ENCODE peak calls at places on chromosomes 6 and 20, in ten cellular contexts. H, K, J, X, R, U, N, B, Z and Y are unnamed samples.

GRCh38 chr20:36860811-36861624 is 14.9 kb upstream of the TLDC2 start:
- DNase-seq in Z (no peak), J (no peak), K (no peak), R (no peak), X (no peak), H (no peak), B (no peak), U (no peak), N (no peak), Y (no peak)

GRCh38 chr6:100276311-100277057 is 188.2 kb downstream of the SIM1 start:
- DNase-seq in Z (no peak), N (no peak), R (no peak), X (no peak), B (no peak), U (no peak), J (no peak), H (no peak), K (no peak), Y (peak)

GRCh38 chr6:24016857-24017256 is 109.2 kb upstream of the NRSN1 start:
- DNase-seq in R (no peak), U (no peak), H (no peak), Z (no peak), B (no peak), J (no peak), N (no peak), X (no peak), K (no peak), Y (no peak)

GRCh38 chr6:134235937-134236751 is 81.8 kb downstream of the SGK1 start:
- DNase-seq in U (peak), X (no peak), N (no peak), Z (no peak), H (no peak), B (no peak), K (peak), J (no peak), R (no peak), Y (peak)

GRCh38 chr6:41028618-41029486 is 10.2 kb downstream of the UNC5CL start:
- DNase-seq in R (no peak), U (no peak), X (no peak), H (no peak), B (no peak), Z (no peak), K (no peak), N (peak), J (no peak), Y (no peak)

GRCh38 chr6:21005816-21006553 is 471.7 kb downstream of the CDKAL1 start:
- DNase-seq in J (no peak), N (no peak), U (peak), K (peak), R (no peak), Z (no peak), B (no peak), X (no peak), H (no peak), Y (peak)

GRCh38 chr6:3355358-3356055 is 96.8 kb downstream of the PSMG4 start:
- DNase-seq in U (no peak), H (no peak), Z (no peak), B (peak), J (no peak), X (peak), N (peak), K (no peak), R (no peak), Y (no peak)

GRCh38 chr6:2688416-2689064 is 62.2 kb downstream of the MYLK4 start:
- DNase-seq in B (no peak), X (no peak), K (peak), U (no peak), Z (no peak), J (no peak), H (peak), N (no peak), R (no peak), Y (peak)

GRCh38 chr20:37397076-37397953 is 51.4 kb downstream of the SRC start:
- DNase-seq in X (no peak), U (no peak), R (no peak), J (peak), Z (no peak), N (peak), K (no peak), H (no peak), B (no peak), Y (no peak)

GRCh38 chr20:6575912-6576391 is 191.5 kb upstream of the BMP2 start:
- DNase-seq in J (no peak), R (no peak), X (no peak), H (no peak), K (peak), N (no peak), U (no peak), Z (no peak), B (no peak), Y (peak)

GRCh38 chr6:56764081-56764566 is 121.4 kb upstream of the DST start:
- DNase-seq in J (no peak), N (peak), H (no peak), R (no peak), B (no peak), Z (no peak), X (no peak), K (peak), U (no peak), Y (peak)

GRCh38 chr20:37640600-37641561 is 52.9 kb upstream of the CTNNBL1 start:
- DNase-seq in X (no peak), Z (no peak), B (no peak), H (no peak), J (no peak), N (no peak), U (no peak), K (peak), R (no peak), Y (no peak)

GRCh38 chr20:45629496-45630100 is at the start of gene WFDC10A:
- DNase-seq in N (peak), R (peak), K (peak), J (peak), H (no peak), Z (no peak), X (peak), U (no peak), B (no peak), Y (peak)

GRCh38 chr20:46388201-46388836 is 18.1 kb downstream of the ELMO2 start:
- DNase-seq in X (no peak), J (no peak), B (no peak), K (no peak), U (no peak), Z (no peak), N (no peak), H (no peak), R (no peak), Y (no peak)

GRCh38 chr6:36373368-36374009 is 14.0 kb downstream of the ETV7 start:
- DNase-seq in H (no peak), X (no peak), J (peak), Z (no peak), U (no peak), B (no peak), N (no peak), R (no peak), K (no peak), Y (peak)

GRCh38 chr6:48087448-48087847 is 23.5 kb downstream of the PTCHD4 start:
- DNase-seq in R (no peak), N (no peak), X (no peak), H (no peak), Z (no peak), K (peak), J (no peak), B (no peak), U (no peak), Y (peak)

GRCh38 chr20:16518068-16518783 is 55.0 kb downstream of the KIF16B start:
- DNase-seq in R (peak), N (peak), J (peak), K (peak), X (no peak), Z (no peak), U (no peak), B (no peak), H (peak), Y (peak)

DNA sequence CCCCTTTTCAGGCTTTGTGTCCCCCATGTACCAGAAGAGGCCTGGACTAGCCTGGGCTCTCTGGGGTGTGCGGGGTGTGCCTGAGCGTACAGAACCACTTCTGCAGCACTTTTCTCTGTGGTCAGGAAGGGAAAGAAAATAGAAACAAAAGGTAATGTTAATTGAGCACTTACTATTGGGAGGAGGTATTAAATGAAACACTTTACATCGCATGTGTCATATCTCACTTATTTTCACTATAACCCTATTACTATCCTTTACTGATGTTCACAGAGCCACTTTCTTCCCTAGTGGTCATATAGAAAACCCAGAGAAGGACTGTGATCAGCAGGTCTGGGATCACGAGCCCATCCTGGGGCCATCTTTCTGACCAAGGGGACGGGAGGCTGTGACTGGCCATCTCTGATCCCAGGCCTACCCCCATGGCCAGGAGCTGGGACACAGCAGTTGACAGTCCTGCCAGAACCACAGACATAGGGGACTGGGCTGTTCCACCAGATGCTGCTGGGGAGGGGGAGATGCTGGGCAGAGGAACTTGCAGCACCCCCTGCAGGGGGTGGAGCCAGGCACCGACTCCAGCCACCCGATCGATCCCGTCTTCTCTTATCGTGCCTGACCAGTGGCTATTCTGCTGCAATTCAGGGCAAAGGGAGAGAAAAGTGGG is 107.6 kb downstream of the VEGFA start:
- DNase-seq in Z (no peak), R (no peak), B (no peak), K (no peak), U (no peak), N (no peak), J (no peak), X (no peak), H (no peak), Y (no peak)
- TF ChIP-seq CTCF in Z (no peak), R (no peak), B (no peak), K (no peak), U (no peak), N (no peak), J (no peak), X (no peak), H (no peak), Y (no peak)

DNA sequence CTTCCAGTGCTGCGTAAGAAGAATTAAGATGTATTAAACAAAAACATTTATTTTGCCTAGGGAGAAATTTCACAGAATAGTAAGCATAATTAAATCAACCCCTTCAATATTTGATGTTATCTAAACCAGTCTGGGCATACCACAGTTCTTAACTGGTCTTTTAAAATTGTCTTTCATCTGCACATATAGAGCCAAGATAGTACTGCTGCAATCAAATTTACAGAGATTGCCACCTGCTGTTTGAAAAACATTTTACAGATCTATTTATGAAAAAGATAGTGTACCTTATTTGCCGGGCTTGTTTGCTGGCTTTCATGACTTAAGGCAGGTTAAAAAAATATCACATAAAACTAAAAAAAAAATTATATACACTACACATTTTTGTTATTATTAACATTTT is 323.2 kb downstream of the ADGRB3 start:
- DNase-seq in Z (no peak), U (no peak), H (no peak), B (no peak), X (no peak), J (no peak), R (no peak), K (peak), N (no peak), Y (peak)
- TF ChIP-seq CTCF in Z (no peak), U (peak), H (no peak), B (no peak), X (no peak), J (no peak), R (peak), K (peak), N (no peak), Y (peak)

DNA sequence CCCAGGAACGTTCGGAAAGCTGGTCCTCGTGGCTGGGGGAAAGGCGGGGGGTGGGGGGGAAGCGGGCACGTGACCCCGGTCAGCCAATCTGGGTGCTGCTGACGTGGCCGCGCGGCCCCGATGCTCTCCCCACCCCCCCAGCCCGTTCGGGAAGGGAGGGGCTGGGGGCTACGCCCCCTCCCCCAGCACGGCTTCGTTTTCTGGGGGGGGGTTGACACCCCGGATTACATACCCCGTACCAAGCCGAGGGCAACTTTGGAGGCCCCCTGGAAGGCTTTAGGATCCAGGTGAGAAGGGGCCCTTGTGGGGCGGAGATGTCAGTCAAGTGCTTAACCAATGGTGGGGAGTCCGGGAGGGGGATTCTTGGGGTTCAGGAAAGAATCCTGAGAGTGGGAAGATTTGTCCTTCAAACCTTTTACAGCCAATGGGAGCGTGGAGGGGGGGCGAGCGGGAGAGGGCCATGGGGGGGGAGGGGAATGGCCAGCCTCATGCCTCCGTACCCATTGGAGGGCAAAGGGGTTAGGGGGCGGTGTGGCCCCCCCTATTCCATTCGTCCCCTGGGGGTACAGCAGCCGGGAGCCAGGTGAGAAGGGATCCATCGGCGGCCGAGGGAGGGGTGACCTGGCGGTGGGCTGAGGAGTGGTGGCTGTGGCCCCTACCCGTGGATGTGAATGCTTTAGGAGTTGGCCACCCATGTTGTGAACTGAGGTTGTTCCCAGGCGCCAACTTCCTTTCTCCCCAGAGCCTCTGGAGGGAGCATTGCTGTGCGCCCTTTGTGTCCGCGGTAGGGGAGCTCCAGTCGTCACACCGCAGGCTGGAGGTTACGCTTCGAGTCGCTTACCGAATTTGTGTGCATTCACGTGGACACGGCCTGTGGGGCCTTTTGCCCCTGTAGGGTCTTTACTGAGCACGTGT is 633 bp downstream of the BRD2 start:
- DNase-seq in K (peak), B (peak), J (peak), H (no peak), Z (no peak), U (peak), N (peak), X (peak), R (peak), Y (peak)
- TF ChIP-seq CTCF in K (peak), B (no peak), J (no peak), H (peak), Z (no peak), U (no peak), N (peak), X (no peak), R (peak), Y (peak)

GRCh38 chr6:63440594-63440993 is 120.8 kb upstream of the LGSN start:
- DNase-seq in Z (no peak), B (no peak), H (no peak), X (no peak), N (no peak), U (no peak), R (no peak), K (no peak), J (no peak), Y (no peak)

GRCh38 chr6:63444768-63445167 is 125.0 kb upstream of the LGSN start:
- DNase-seq in X (no peak), N (no peak), J (no peak), B (no peak), K (no peak), U (no peak), R (no peak), Z (no peak), H (no peak), Y (no peak)

GRCh38 chr6:63440057-63440456 is 120.3 kb upstream of the LGSN start:
- DNase-seq in X (no peak), U (no peak), K (no peak), Z (no peak), H (no peak), B (no peak), J (peak), R (no peak), N (no peak), Y (no peak)

GRCh38 chr6:63442870-63443269 is 123.1 kb upstream of the LGSN start:
- DNase-seq in X (no peak), H (no peak), N (no peak), U (no peak), Z (no peak), J (no peak), K (no peak), B (no peak), R (no peak), Y (no peak)

GRCh38 chr6:63441266-63441956 is 121.6 kb upstream of the LGSN start:
- DNase-seq in B (no peak), Z (no peak), U (no peak), N (peak), R (no peak), J (no peak), X (no peak), H (no peak), K (no peak), Y (no peak)
- TF ChIP-seq CTCF in B (no peak), Z (no peak), U (no peak), N (peak), R (no peak), J (no peak), X (no peak), H (no peak), K (no peak), Y (no peak)

GRCh38 chr6:17013701-17014100 is 88.1 kb upstream of the STMND1 start:
- DNase-seq in K (peak), B (no peak), R (no peak), H (peak), J (no peak), N (no peak), Z (no peak), X (no peak), U (no peak), Y (peak)
- TF ChIP-seq CTCF in K (no peak), B (no peak), R (no peak), H (no peak), J (no peak), N (no peak), Z (no peak), X (no peak), U (no peak), Y (no peak)

GRCh38 chr20:62137092-62137384 is 6.2 kb downstream of the PSMA7 start:
- DNase-seq in B (no peak), X (no peak), N (no peak), K (no peak), J (no peak), H (no peak), U (no peak), R (no peak), Z (no peak), Y (no peak)
- TF ChIP-seq CTCF in B (peak), X (no peak), N (no peak), K (no peak), J (no peak), H (no peak), U (no peak), R (peak), Z (no peak), Y (no peak)

GRCh38 chr6:110951008-110951407 is 7.5 kb upstream of the GTF3C6 start:
- DNase-seq in J (no peak), H (no peak), N (no peak), X (no peak), U (no peak), B (no peak), R (no peak), K (no peak), Z (no peak), Y (no peak)

GRCh38 chr6:110951986-110952794 is 6.3 kb upstream of the GTF3C6 start:
- DNase-seq in N (no peak), R (no peak), U (no peak), H (peak), B (no peak), X (no peak), J (no peak), Z (no peak), K (peak), Y (peak)

GRCh38 chr6:110946498-110946897 is 12.0 kb upstream of the GTF3C6 start:
- DNase-seq in U (no peak), K (no peak), N (no peak), B (no peak), Z (no peak), R (no peak), J (no peak), H (no peak), X (no peak), Y (peak)

GRCh38 chr6:110950443-110950842 is 8.1 kb upstream of the GTF3C6 start:
- DNase-seq in R (no peak), B (no peak), U (no peak), N (no peak), X (no peak), J (no peak), H (no peak), Z (no peak), K (no peak), Y (no peak)

DNA sequence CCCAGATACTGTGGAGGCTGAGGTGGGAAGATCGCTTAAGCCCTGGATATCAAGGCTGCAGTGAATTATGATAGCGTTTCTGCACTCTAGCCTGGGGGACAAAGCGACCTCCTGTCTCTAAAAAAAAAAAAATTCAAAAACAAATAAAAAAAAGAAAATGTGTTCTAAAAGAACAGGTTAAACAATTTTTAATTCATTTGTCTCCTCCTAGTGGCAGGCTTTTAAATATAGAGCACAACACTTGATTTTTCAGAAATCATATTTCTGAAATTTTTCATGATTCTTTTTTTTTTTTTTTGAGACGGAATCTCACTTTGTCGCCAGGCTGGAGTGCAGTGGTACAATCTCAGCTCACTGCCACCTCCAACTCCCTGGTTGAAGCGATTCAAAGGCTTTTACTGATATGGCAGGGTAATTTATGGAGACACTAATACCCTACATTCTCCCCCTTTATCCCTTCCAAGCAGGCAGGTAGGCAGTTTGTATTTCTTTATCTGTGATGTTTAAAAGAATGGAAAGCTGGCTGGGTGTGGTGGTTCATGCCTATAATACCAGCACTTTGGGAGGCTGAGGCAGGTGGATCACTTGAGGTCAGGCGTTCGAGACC is 8.7 kb upstream of the GTF3C6 start:
- DNase-seq in B (no peak), H (no peak), N (no peak), U (no peak), K (peak), X (no peak), J (no peak), Z (no peak), R (no peak), Y (peak)
- TF ChIP-seq CTCF in B (peak), H (peak), N (peak), U (peak), K (peak), X (peak), J (peak), Z (peak), R (peak), Y (peak)

DNA sequence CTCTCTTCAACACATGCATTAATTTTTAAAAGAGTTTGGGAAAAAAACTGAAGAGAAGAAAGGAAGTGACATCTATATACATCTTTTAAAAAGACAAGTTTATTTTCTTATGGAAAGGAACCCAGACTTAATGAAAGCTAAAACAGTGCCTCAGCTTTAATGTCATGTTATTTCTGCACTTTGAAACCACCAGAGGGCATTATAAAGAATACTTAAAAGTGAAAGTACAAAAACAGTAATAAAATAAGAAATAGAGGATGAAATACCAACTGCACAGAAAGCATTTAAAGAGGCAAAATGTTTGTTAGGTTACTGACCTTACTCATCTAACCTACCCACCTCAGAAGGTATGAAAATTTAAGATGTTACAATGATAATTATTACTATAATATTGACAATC is 98.8 kb downstream of the HUS1B start:
- DNase-seq in B (no peak), R (no peak), Z (no peak), K (peak), H (no peak), U (no peak), X (no peak), N (no peak), J (no peak), Y (no peak)
- TF ChIP-seq CTCF in B (peak), R (peak), Z (no peak), K (peak), H (no peak), U (peak), X (no peak), N (peak), J (no peak), Y (no peak)

GRCh38 chr6:80543598-80544181 is 437.2 kb downstream of the BCKDHB start:
- DNase-seq in N (no peak), B (no peak), R (no peak), H (peak), X (no peak), Z (no peak), K (peak), U (no peak), J (no peak), Y (peak)
- TF ChIP-seq CTCF in N (no peak), B (no peak), R (no peak), H (peak), X (no peak), Z (no peak), K (peak), U (no peak), J (no peak), Y (no peak)